ENCODE peak calls at places on chromosome 9, in nine cellular contexts. One of them, this sample, is unnamed.

GRCh38 chr9:93648836-93649235 is 72.5 kb downstream of the PHF2 start:
- DNase-seq in aorta: no peak
- DNase-seq in heart left ventricle: peak
- DNase-seq in mammary epithelial cell: no peak
- DNase-seq in GM23338: no peak
- DNase-seq in body of pancreas: no peak
- DNase-seq in CD8-positive, alpha-beta memory T cell: no peak
- DNase-seq in substantia nigra: no peak
- DNase-seq in ovary: no peak
- DNase-seq in this sample: no peak

GRCh38 chr9:96293481-96293880 is 8.5 kb downstream of the HSD17B3 start:
- DNase-seq in GM23338: peak
- DNase-seq in body of pancreas: no peak
- DNase-seq in ovary: no peak
- DNase-seq in mammary epithelial cell: peak
- DNase-seq in aorta: no peak
- DNase-seq in substantia nigra: no peak
- DNase-seq in CD8-positive, alpha-beta memory T cell: no peak
- DNase-seq in heart left ventricle: no peak
- DNase-seq in this sample: no peak

GRCh38 chr9:80892703-80893102 is 796.6 kb downstream of the TLE1 start:
- DNase-seq in body of pancreas: no peak
- DNase-seq in GM23338: no peak
- DNase-seq in substantia nigra: no peak
- DNase-seq in aorta: no peak
- DNase-seq in CD8-positive, alpha-beta memory T cell: no peak
- DNase-seq in heart left ventricle: no peak
- DNase-seq in ovary: no peak
- DNase-seq in mammary epithelial cell: no peak
- DNase-seq in this sample: no peak

GRCh38 chr9:80605129-80605528 is 1033.4 kb downstream of the TLE4 start:
- DNase-seq in mammary epithelial cell: peak
- DNase-seq in CD8-positive, alpha-beta memory T cell: no peak
- DNase-seq in aorta: no peak
- DNase-seq in substantia nigra: no peak
- DNase-seq in heart left ventricle: no peak
- DNase-seq in ovary: no peak
- DNase-seq in body of pancreas: no peak
- DNase-seq in GM23338: peak
- DNase-seq in this sample: peak

GRCh38 chr9:90287567-90288274 is 354.9 kb downstream of the DIRAS2 start:
- DNase-seq in GM23338: no peak
- DNase-seq in body of pancreas: no peak
- DNase-seq in ovary: no peak
- DNase-seq in aorta: no peak
- DNase-seq in substantia nigra: no peak
- DNase-seq in CD8-positive, alpha-beta memory T cell: no peak
- DNase-seq in mammary epithelial cell: peak
- DNase-seq in heart left ventricle: no peak
- DNase-seq in this sample: no peak

GRCh38 chr9:122158202-122158601 is 1.4 kb downstream of the NDUFA8 start:
- DNase-seq in aorta: no peak
- DNase-seq in mammary epithelial cell: peak
- DNase-seq in body of pancreas: peak
- DNase-seq in GM23338: peak
- DNase-seq in ovary: no peak
- DNase-seq in heart left ventricle: no peak
- DNase-seq in CD8-positive, alpha-beta memory T cell: no peak
- DNase-seq in substantia nigra: no peak
- DNase-seq in this sample: peak

GRCh38 chr9:131337131-131337848 is 47.8 kb downstream of the PLPP7 start:
- DNase-seq in body of pancreas: no peak
- DNase-seq in mammary epithelial cell: no peak
- DNase-seq in ovary: no peak
- DNase-seq in heart left ventricle: no peak
- DNase-seq in GM23338: no peak
- DNase-seq in CD8-positive, alpha-beta memory T cell: no peak
- DNase-seq in substantia nigra: no peak
- DNase-seq in aorta: peak
- DNase-seq in this sample: no peak

GRCh38 chr9:81082251-81082650 is 607.1 kb downstream of the TLE1 start:
- DNase-seq in ovary: no peak
- DNase-seq in mammary epithelial cell: no peak
- DNase-seq in aorta: no peak
- DNase-seq in GM23338: no peak
- DNase-seq in heart left ventricle: no peak
- DNase-seq in CD8-positive, alpha-beta memory T cell: no peak
- DNase-seq in body of pancreas: no peak
- DNase-seq in substantia nigra: no peak
- DNase-seq in this sample: no peak

GRCh38 chr9:88754452-88754851 is 219.5 kb downstream of the NXNL2 start:
- DNase-seq in GM23338: no peak
- DNase-seq in CD8-positive, alpha-beta memory T cell: no peak
- DNase-seq in aorta: no peak
- DNase-seq in mammary epithelial cell: no peak
- DNase-seq in substantia nigra: no peak
- DNase-seq in ovary: no peak
- DNase-seq in body of pancreas: no peak
- DNase-seq in heart left ventricle: no peak
- DNase-seq in this sample: no peak

GRCh38 chr9:118094387-118094786 is 390.2 kb downstream of the TLR4 start:
- DNase-seq in ovary: no peak
- DNase-seq in mammary epithelial cell: no peak
- DNase-seq in CD8-positive, alpha-beta memory T cell: no peak
- DNase-seq in body of pancreas: no peak
- DNase-seq in GM23338: no peak
- DNase-seq in aorta: no peak
- DNase-seq in heart left ventricle: no peak
- DNase-seq in substantia nigra: no peak
- DNase-seq in this sample: no peak

GRCh38 chr9:137114613-137115393 is at the start of gene DPP7:
- DNase-seq in ovary: peak
- DNase-seq in heart left ventricle: peak
- DNase-seq in aorta: peak
- DNase-seq in GM23338: peak
- DNase-seq in CD8-positive, alpha-beta memory T cell: peak
- DNase-seq in mammary epithelial cell: peak
- DNase-seq in substantia nigra: peak
- DNase-seq in body of pancreas: peak
- DNase-seq in this sample: peak

GRCh38 chr9:136228107-136228875 is 17.3 kb downstream of the QSOX2 start:
- DNase-seq in GM23338: no peak
- DNase-seq in heart left ventricle: no peak
- DNase-seq in CD8-positive, alpha-beta memory T cell: no peak
- DNase-seq in mammary epithelial cell: peak
- DNase-seq in body of pancreas: peak
- DNase-seq in substantia nigra: no peak
- DNase-seq in aorta: no peak
- DNase-seq in ovary: no peak
- DNase-seq in this sample: peak

GRCh38 chr9:14912849-14913248 is 2.6 kb upstream of the FREM1 start:
- DNase-seq in mammary epithelial cell: no peak
- DNase-seq in ovary: no peak
- DNase-seq in GM23338: no peak
- DNase-seq in body of pancreas: no peak
- DNase-seq in heart left ventricle: no peak
- DNase-seq in substantia nigra: no peak
- DNase-seq in CD8-positive, alpha-beta memory T cell: no peak
- DNase-seq in aorta: no peak
- DNase-seq in this sample: no peak

GRCh38 chr9:17322882-17323864 is 188.3 kb downstream of the CNTLN start:
- DNase-seq in GM23338: no peak
- DNase-seq in substantia nigra: no peak
- DNase-seq in mammary epithelial cell: no peak
- DNase-seq in CD8-positive, alpha-beta memory T cell: no peak
- DNase-seq in ovary: no peak
- DNase-seq in aorta: no peak
- DNase-seq in heart left ventricle: no peak
- DNase-seq in body of pancreas: no peak
- DNase-seq in this sample: no peak

DNA sequence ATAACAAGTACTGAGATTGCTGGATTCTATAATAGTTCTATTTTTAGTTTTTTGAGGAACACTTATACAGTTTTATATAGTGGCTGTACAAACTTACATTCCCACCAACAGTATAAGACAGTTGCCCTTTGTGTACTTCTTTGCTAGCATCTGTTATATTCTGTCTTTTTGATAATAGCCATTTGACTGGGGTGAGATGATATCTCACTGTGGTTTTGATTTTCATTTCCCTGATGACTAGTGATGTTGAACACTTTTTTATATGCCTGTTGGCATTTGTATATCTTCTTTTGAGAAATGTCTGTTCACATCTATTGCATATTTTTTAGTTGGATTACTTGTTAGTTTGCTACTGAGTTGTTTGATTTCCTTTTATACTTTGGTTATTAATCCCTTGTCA is 204.1 kb upstream of the SMC2 start:
- DNase-seq in GM23338: no peak
- DNase-seq in mammary epithelial cell: no peak
- DNase-seq in aorta: no peak
- DNase-seq in heart left ventricle: no peak
- DNase-seq in CD8-positive, alpha-beta memory T cell: no peak
- DNase-seq in ovary: no peak
- DNase-seq in substantia nigra: no peak
- DNase-seq in body of pancreas: no peak
- DNase-seq in this sample: no peak
- H3K27ac ChIP-seq in GM23338: no peak
- H3K27ac ChIP-seq in mammary epithelial cell: no peak
- H3K27ac ChIP-seq in aorta: no peak
- H3K27ac ChIP-seq in heart left ventricle: no peak
- H3K27ac ChIP-seq in CD8-positive, alpha-beta memory T cell: no peak
- H3K27ac ChIP-seq in ovary: no peak
- H3K27ac ChIP-seq in substantia nigra: no peak
- H3K27ac ChIP-seq in body of pancreas: no peak
- H3K27ac ChIP-seq in this sample: no peak

GRCh38 chr9:70131296-70131695 is 87.6 kb downstream of the MAMDC2 start:
- DNase-seq in ovary: no peak
- DNase-seq in CD8-positive, alpha-beta memory T cell: no peak
- DNase-seq in body of pancreas: no peak
- DNase-seq in aorta: no peak
- DNase-seq in GM23338: no peak
- DNase-seq in substantia nigra: no peak
- DNase-seq in heart left ventricle: no peak
- DNase-seq in mammary epithelial cell: no peak
- DNase-seq in this sample: peak
- H3K27ac ChIP-seq in ovary: no peak
- H3K27ac ChIP-seq in CD8-positive, alpha-beta memory T cell: no peak
- H3K27ac ChIP-seq in body of pancreas: no peak
- H3K27ac ChIP-seq in aorta: no peak
- H3K27ac ChIP-seq in GM23338: no peak
- H3K27ac ChIP-seq in substantia nigra: no peak
- H3K27ac ChIP-seq in heart left ventricle: no peak
- H3K27ac ChIP-seq in mammary epithelial cell: no peak
- H3K27ac ChIP-seq in this sample: no peak

GRCh38 chr9:120900821-120901220 is 23.8 kb upstream of the PHF19 start:
- DNase-seq in mammary epithelial cell: no peak
- DNase-seq in substantia nigra: no peak
- DNase-seq in aorta: no peak
- DNase-seq in heart left ventricle: no peak
- DNase-seq in ovary: no peak
- DNase-seq in body of pancreas: no peak
- DNase-seq in GM23338: no peak
- DNase-seq in CD8-positive, alpha-beta memory T cell: no peak
- DNase-seq in this sample: no peak
- H3K27ac ChIP-seq in mammary epithelial cell: no peak
- H3K27ac ChIP-seq in substantia nigra: no peak
- H3K27ac ChIP-seq in aorta: no peak
- H3K27ac ChIP-seq in heart left ventricle: no peak
- H3K27ac ChIP-seq in ovary: no peak
- H3K27ac ChIP-seq in body of pancreas: no peak
- H3K27ac ChIP-seq in GM23338: no peak
- H3K27ac ChIP-seq in CD8-positive, alpha-beta memory T cell: no peak
- H3K27ac ChIP-seq in this sample: no peak

DNA sequence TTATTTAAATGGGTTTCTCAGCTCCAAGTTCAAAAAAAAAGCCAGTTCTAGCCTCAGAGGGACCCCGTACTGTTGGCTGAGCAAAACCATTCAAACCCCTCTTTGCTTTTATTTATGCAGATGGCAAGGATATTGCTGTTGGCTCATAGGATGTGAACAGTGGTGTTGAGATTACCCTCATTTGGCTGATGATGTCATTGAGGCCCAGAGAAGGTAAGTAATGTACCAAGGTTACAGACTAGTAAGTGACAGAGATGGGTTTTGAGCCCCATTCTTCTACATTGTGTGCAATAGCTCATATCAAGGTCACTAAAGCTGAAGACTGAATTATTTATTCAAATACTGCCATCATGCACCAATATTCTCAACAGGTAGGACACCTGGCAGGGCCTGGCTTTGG is 122.2 kb upstream of the PCA3 start:
- DNase-seq in substantia nigra: no peak
- DNase-seq in heart left ventricle: no peak
- DNase-seq in ovary: no peak
- DNase-seq in GM23338: no peak
- DNase-seq in aorta: no peak
- DNase-seq in mammary epithelial cell: no peak
- DNase-seq in CD8-positive, alpha-beta memory T cell: no peak
- DNase-seq in body of pancreas: no peak
- DNase-seq in this sample: no peak
- H3K27ac ChIP-seq in substantia nigra: no peak
- H3K27ac ChIP-seq in heart left ventricle: no peak
- H3K27ac ChIP-seq in ovary: no peak
- H3K27ac ChIP-seq in GM23338: no peak
- H3K27ac ChIP-seq in aorta: no peak
- H3K27ac ChIP-seq in mammary epithelial cell: no peak
- H3K27ac ChIP-seq in CD8-positive, alpha-beta memory T cell: no peak
- H3K27ac ChIP-seq in body of pancreas: no peak
- H3K27ac ChIP-seq in this sample: no peak

DNA sequence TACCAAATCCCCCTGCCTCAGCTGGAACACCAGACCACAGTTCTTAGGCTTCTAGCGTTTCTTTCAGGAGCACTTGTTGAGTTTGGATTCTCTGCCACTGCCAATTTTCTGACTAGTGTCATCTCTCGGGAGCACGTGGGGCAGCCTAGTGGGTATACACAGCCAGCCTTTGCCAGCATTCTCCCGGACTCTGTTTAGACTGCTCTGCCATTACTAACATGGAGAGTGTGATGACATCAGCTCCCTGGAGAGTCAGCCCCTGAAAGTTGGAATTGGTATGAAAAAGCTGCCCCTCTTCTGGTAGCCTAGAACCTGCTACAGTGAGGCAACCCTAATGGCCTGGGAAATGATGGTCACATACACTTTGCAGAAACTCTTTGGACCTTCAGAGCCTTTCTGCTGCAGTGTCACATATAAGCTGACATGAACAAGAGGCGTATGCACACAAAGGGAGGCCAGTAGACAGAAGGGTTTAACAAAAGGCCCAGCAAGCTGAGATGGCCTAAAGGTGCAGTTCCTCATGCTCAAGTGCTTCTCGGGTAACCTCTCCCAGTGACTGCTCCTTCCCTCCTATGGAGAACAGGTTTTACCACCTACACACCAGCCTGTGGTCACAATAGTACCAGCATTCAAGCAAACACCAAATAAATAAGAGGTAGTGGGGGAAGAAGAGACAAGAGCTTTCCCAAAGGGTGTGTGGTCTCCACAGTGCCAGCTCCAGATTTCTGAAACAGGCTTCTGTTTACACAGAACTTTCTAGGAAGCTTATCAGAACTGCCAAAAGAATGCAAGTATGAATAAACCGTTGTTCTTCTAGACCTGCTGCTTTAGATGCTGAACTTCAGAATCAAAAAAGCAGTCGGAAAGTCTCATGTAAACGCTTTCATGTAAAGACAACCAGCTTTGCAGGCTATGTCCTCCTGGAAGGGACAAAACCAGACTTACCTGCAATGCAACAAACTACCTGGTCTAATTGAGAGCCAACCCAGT is 16.5 kb downstream of the SPACA9 start:
- DNase-seq in mammary epithelial cell: no peak
- DNase-seq in GM23338: no peak
- DNase-seq in CD8-positive, alpha-beta memory T cell: no peak
- DNase-seq in substantia nigra: no peak
- DNase-seq in ovary: no peak
- DNase-seq in aorta: no peak
- DNase-seq in heart left ventricle: no peak
- DNase-seq in body of pancreas: no peak
- DNase-seq in this sample: no peak
- H3K27ac ChIP-seq in mammary epithelial cell: no peak
- H3K27ac ChIP-seq in GM23338: no peak
- H3K27ac ChIP-seq in CD8-positive, alpha-beta memory T cell: no peak
- H3K27ac ChIP-seq in substantia nigra: peak
- H3K27ac ChIP-seq in ovary: no peak
- H3K27ac ChIP-seq in aorta: no peak
- H3K27ac ChIP-seq in heart left ventricle: no peak
- H3K27ac ChIP-seq in body of pancreas: no peak
- H3K27ac ChIP-seq in this sample: peak